ENCODE peak calls at places on chromosomes 3 and 15, in four cellular contexts. N, L, E and S are unnamed samples.

GRCh38 chr3:46877671-46878125 is at the start of gene PTH1R:
- DNase-seq in N (no peak), L (no peak), E (no peak), S (no peak)

GRCh38 chr15:67133026-67133425 is 67.6 kb downstream of the SMAD3 start:
- DNase-seq in N (no peak), L (no peak), E (no peak), S (no peak)

GRCh38 chr3:127485396-127486170 is 105.0 kb downstream of the TPRA1 start:
- DNase-seq in N (no peak), L (no peak), E (no peak), S (no peak)

GRCh38 chr15:63791236-63791635 is 42.5 kb downstream of the HERC1 start:
- DNase-seq in N (no peak), L (no peak), E (no peak), S (peak)

GRCh38 chr15:51155016-51155580 is 60.4 kb upstream of the TNFAIP8L3 start:
- DNase-seq in N (peak), L (no peak), E (no peak), S (no peak)

GRCh38 chr3:127069814-127070440 is 87.0 kb downstream of the PLXNA1 start:
- DNase-seq in N (no peak), L (no peak), E (no peak), S (no peak)

GRCh38 chr3:139227165-139227564 is 116.7 kb upstream of the MRPS22 start:
- DNase-seq in N (no peak), L (no peak), E (no peak), S (no peak)

GRCh38 chr3:134336587-134336986 is 37.7 kb downstream of the AMOTL2 start:
- DNase-seq in N (peak), L (no peak), E (no peak), S (no peak)

GRCh38 chr15:93239993-93240392 is 151.0 kb upstream of the RGMA start:
- DNase-seq in N (no peak), L (no peak), E (no peak), S (no peak)

GRCh38 chr15:31440754-31441298 is 114.2 kb downstream of the KLF13 start:
- DNase-seq in N (no peak), L (no peak), E (peak), S (no peak)

GRCh38 chr3:134389865-134390264 is 15.6 kb upstream of the AMOTL2 start:
- DNase-seq in N (peak), L (no peak), E (no peak), S (no peak)

GRCh38 chr15:59222106-59222505 is 15.5 kb downstream of the LDHAL6B start:
- DNase-seq in N (peak), L (peak), E (no peak), S (peak)

GRCh38 chr15:59301527-59301926 is 71.1 kb downstream of the MYO1E start:
- DNase-seq in N (no peak), L (no peak), E (no peak), S (no peak)

GRCh38 chr3:107739227-107739626 is 216.5 kb downstream of the BBX start:
- DNase-seq in N (no peak), L (no peak), E (no peak), S (no peak)

GRCh38 chr15:89150762-89151305 is 62.6 kb downstream of the ABHD2 start:
- DNase-seq in N (no peak), L (no peak), E (no peak), S (no peak)

GRCh38 chr3:15647629-15648167 is 46.2 kb downstream of the BTD start:
- DNase-seq in N (peak), L (peak), E (no peak), S (peak)

GRCh38 chr3:72663429-72663828 is 184.8 kb downstream of the SHQ1 start:
- DNase-seq in N (peak), L (no peak), E (no peak), S (no peak)

GRCh38 chr3:138081371-138082084 is 33.9 kb downstream of the DZIP1L start:
- DNase-seq in N (peak), L (no peak), E (no peak), S (no peak)

GRCh38 chr3:4711680-4711992 is 218.5 kb downstream of the ITPR1 start:
- DNase-seq in N (no peak), L (no peak), E (no peak), S (no peak)

GRCh38 chr3:110027446-110027845 is 690.1 kb upstream of the DPPA4 start:
- DNase-seq in N (peak), L (peak), E (no peak), S (peak)

GRCh38 chr3:11226042-11226370 is 46.2 kb upstream of the ATG7 start:
- DNase-seq in N (no peak), L (no peak), E (no peak), S (no peak)

GRCh38 chr3:150080058-150080730 is 109.5 kb upstream of the PFN2 start:
- DNase-seq in N (no peak), L (no peak), E (no peak), S (no peak)

GRCh38 chr3:28151608-28152228 is 89.7 kb upstream of the CMC1 start:
- DNase-seq in N (no peak), L (no peak), E (no peak), S (no peak)

GRCh38 chr3:105579439-105579838 is 212.7 kb downstream of the ALCAM start:
- DNase-seq in N (no peak), L (no peak), E (no peak), S (no peak)

GRCh38 chr3:42556089-42556632 is 25.6 kb downstream of the SEC22C start:
- DNase-seq in N (no peak), L (no peak), E (no peak), S (no peak)

GRCh38 chr15:66254364-66255292 is 1.1 kb upstream of the MEGF11 start:
- DNase-seq in N (no peak), L (no peak), E (no peak), S (no peak)

GRCh38 chr15:78072080-78072892 is 5.2 kb downstream of the TBC1D2B start:
- DNase-seq in N (no peak), L (peak), E (no peak), S (no peak)

GRCh38 chr3:45509038-45509767 is 85.3 kb upstream of the LIMD1 start:
- DNase-seq in N (peak), L (peak), E (no peak), S (peak)

GRCh38 chr15:59160880-59161593 is 45.6 kb upstream of the LDHAL6B start:
- DNase-seq in N (peak), L (no peak), E (no peak), S (no peak)

GRCh38 chr3:36403661-36404060 is 23.4 kb downstream of the STAC start:
- DNase-seq in N (peak), L (no peak), E (no peak), S (no peak)

GRCh38 chr3:134347516-134347915 is 26.7 kb downstream of the AMOTL2 start:
- DNase-seq in N (no peak), L (no peak), E (no peak), S (no peak)